ENCODE peak calls at places on chromosome 9, in five cellular contexts. I is right lobe of liver, B is foreskin keratinocyte, R is fibroblast of pulmonary artery, F is sigmoid colon. S is an unnamed sample.

GRCh38 chr9:101271102-101271501 is 113.7 kb downstream of the BAAT start:
- DNase-seq in I (no peak), B (no peak), R (no peak), F (no peak), S (no peak)

GRCh38 chr9:33817327-33818166 is 587 bp downstream of the UBE2R2 start:
- DNase-seq in I (no peak), B (peak), R (peak), F (peak), S (no peak)

GRCh38 chr9:99092643-99093491 is 12.0 kb upstream of the TGFBR1 start:
- DNase-seq in I (no peak), B (no peak), R (no peak), F (no peak), S (no peak)

GRCh38 chr9:112858625-112859147 is 32.0 kb downstream of the SLC46A2 start:
- DNase-seq in I (no peak), B (no peak), R (peak), F (no peak), S (no peak)

GRCh38 chr9:37538099-37538498 is 38.1 kb downstream of the FBXO10 start:
- DNase-seq in I (no peak), B (no peak), R (no peak), F (no peak), S (no peak)

GRCh38 chr9:137278061-137278912 is 761 bp downstream of the TOR4A start:
- DNase-seq in I (peak), B (no peak), R (peak), F (no peak), S (peak)

GRCh38 chr9:121776009-121776738 is 124.7 kb downstream of the DAB2IP start:
- DNase-seq in I (no peak), B (no peak), R (no peak), F (no peak), S (no peak)

GRCh38 chr9:128894764-128895163 is 12.8 kb downstream of the LRRC8A start:
- DNase-seq in I (no peak), B (no peak), R (no peak), F (no peak), S (no peak)

GRCh38 chr9:119839888-119840287 is 470.7 kb upstream of the BRINP1 start:
- DNase-seq in I (no peak), B (no peak), R (no peak), F (no peak), S (no peak)

GRCh38 chr9:37390759-37391158 is 31.7 kb upstream of the GRHPR start:
- DNase-seq in I (no peak), B (no peak), R (peak), F (no peak), S (peak)

GRCh38 chr9:83444110-83444509 is 94.1 kb downstream of the FRMD3 start:
- DNase-seq in I (no peak), B (no peak), R (peak), F (no peak), S (no peak)

GRCh38 chr9:89436963-89437625 is 60.8 kb downstream of the SEMA4D start:
- DNase-seq in I (peak), B (no peak), R (no peak), F (no peak), S (no peak)

GRCh38 chr9:75930193-75930592 is 39.7 kb downstream of the PCSK5 start:
- DNase-seq in I (no peak), B (no peak), R (no peak), F (no peak), S (no peak)

GRCh38 chr9:3525836-3526165 is at the start of gene RFX3:
- DNase-seq in I (peak), B (peak), R (peak), F (peak), S (peak)

GRCh38 chr9:107306308-107306707 is 23.2 kb downstream of the RAD23B start:
- DNase-seq in I (no peak), B (no peak), R (no peak), F (no peak), S (no peak)

GRCh38 chr9:18404482-18405029 is 69.4 kb upstream of the ADAMTSL1 start:
- DNase-seq in I (no peak), B (no peak), R (no peak), F (no peak), S (no peak)

GRCh38 chr9:93091453-93092081 is 4.5 kb upstream of the CARD19 start:
- DNase-seq in I (peak), B (peak), R (peak), F (peak), S (peak)

GRCh38 chr9:21174671-21175070 is 8.2 kb upstream of the IFNA21 start:
- DNase-seq in I (no peak), B (no peak), R (no peak), F (no peak), S (no peak)

GRCh38 chr9:74577956-74578355 is 80.8 kb downstream of the RORB start:
- DNase-seq in I (no peak), B (no peak), R (no peak), F (no peak), S (no peak)

GRCh38 chr9:2158729-2159128 is 143.6 kb downstream of the SMARCA2 start:
- DNase-seq in I (no peak), B (no peak), R (no peak), F (no peak), S (no peak)

GRCh38 chr9:117757566-117757965 is 53.4 kb downstream of the TLR4 start:
- DNase-seq in I (no peak), B (no peak), R (no peak), F (no peak), S (no peak)

GRCh38 chr9:128203024-128203841 is at the start of gene DNM1:
- DNase-seq in I (peak), B (no peak), R (peak), F (no peak), S (peak)

GRCh38 chr9:89421595-89421994 is 76.3 kb downstream of the SEMA4D start:
- DNase-seq in I (no peak), B (no peak), R (no peak), F (no peak), S (no peak)

GRCh38 chr9:13163287-13163686 is 116.2 kb downstream of the MPDZ start:
- DNase-seq in I (no peak), B (no peak), R (no peak), F (no peak), S (no peak)

GRCh38 chr9:76298497-76299144 is 95.6 kb downstream of the RFK start:
- DNase-seq in I (no peak), B (no peak), R (no peak), F (no peak), S (no peak)

GRCh38 chr9:31253800-31254762 is 1130.4 kb upstream of the ACO1 start:
- DNase-seq in I (no peak), B (no peak), R (no peak), F (no peak), S (no peak)

GRCh38 chr9:92029553-92029952 is 79.5 kb upstream of the ROR2 start:
- DNase-seq in I (no peak), B (no peak), R (no peak), F (no peak), S (no peak)

GRCh38 chr9:110189559-110190311 is 18.2 kb downstream of the C9orf152 start:
- DNase-seq in I (no peak), B (no peak), R (no peak), F (no peak), S (no peak)

GRCh38 chr9:130728721-130729120 is 35.1 kb downstream of the EXOSC2 start:
- DNase-seq in I (no peak), B (peak), R (peak), F (no peak), S (no peak)

GRCh38 chr9:101449071-101449721 is 13.6 kb upstream of the ALDOB start:
- DNase-seq in I (peak), B (peak), R (peak), F (peak), S (peak)

GRCh38 chr9:77374266-77374665 is 196.9 kb downstream of the VPS13A start:
- DNase-seq in I (no peak), B (no peak), R (peak), F (no peak), S (no peak)

GRCh38 chr9:79477955-79478751 is 93.6 kb upstream of the TLE4 start:
- DNase-seq in I (no peak), B (peak), R (peak), F (no peak), S (peak)
- TF ChIP-seq CTCF in I (no peak), B (peak), R (peak), F (no peak), S (no peak)

GRCh38 chr9:97475079-97475478 is 26.4 kb upstream of the TMOD1 start:
- DNase-seq in I (no peak), B (peak), R (no peak), F (no peak), S (no peak)

GRCh38 chr9:97468658-97469448 is 32.6 kb upstream of the TMOD1 start:
- DNase-seq in I (peak), B (no peak), R (peak), F (peak), S (peak)

GRCh38 chr9:97473717-97474116 is 27.7 kb upstream of the TMOD1 start:
- DNase-seq in I (no peak), B (no peak), R (no peak), F (no peak), S (no peak)

GRCh38 chr9:97474373-97474925 is 27.0 kb upstream of the TMOD1 start:
- DNase-seq in I (no peak), B (no peak), R (no peak), F (no peak), S (no peak)

GRCh38 chr9:97470076-97470475 is 31.4 kb upstream of the TMOD1 start:
- DNase-seq in I (no peak), B (no peak), R (no peak), F (no peak), S (no peak)
- TF ChIP-seq CTCF in I (peak), B (peak), R (peak), F (peak), S (no peak)

GRCh38 chr9:9718691-9719090 is 894.1 kb downstream of the PTPRD start:
- DNase-seq in I (no peak), B (no peak), R (no peak), F (no peak), S (no peak)
- TF ChIP-seq CTCF in I (no peak), B (no peak), R (no peak), F (no peak), S (no peak)

GRCh38 chr9:135086597-135087488 is 625 bp upstream of the OLFM1 start:
- DNase-seq in I (peak), B (no peak), R (no peak), F (no peak), S (peak)

GRCh38 chr9:135084262-135084661 is 3.2 kb upstream of the OLFM1 start:
- DNase-seq in I (no peak), B (no peak), R (no peak), F (no peak), S (no peak)

GRCh38 chr9:135084881-135085760 is 2.3 kb upstream of the OLFM1 start:
- DNase-seq in I (no peak), B (no peak), R (no peak), F (no peak), S (no peak)

GRCh38 chr9:135087489-135087791 is at the start of gene OLFM1:
- DNase-seq in I (peak), B (no peak), R (peak), F (peak), S (peak)

GRCh38 chr9:135085830-135086546 is 1.5 kb upstream of the OLFM1 start:
- DNase-seq in I (peak), B (peak), R (peak), F (peak), S (peak)
- TF ChIP-seq CTCF in I (peak), B (peak), R (peak), F (peak), S (peak)

GRCh38 chr9:87725356-87725899 is 491 bp upstream of the CTSL start:
- DNase-seq in I (no peak), B (no peak), R (peak), F (peak), S (no peak)

GRCh38 chr9:87722393-87722792 is 3.5 kb upstream of the CTSL start:
- DNase-seq in I (no peak), B (no peak), R (no peak), F (no peak), S (no peak)

GRCh38 chr9:87725900-87726709 is at the start of gene CTSL:
- DNase-seq in I (peak), B (peak), R (peak), F (peak), S (peak)
- TF ChIP-seq CTCF in I (peak), B (peak), R (peak), F (peak), S (no peak)

GRCh38 chr9:6007770-6008168 is 7.7 kb downstream of the RANBP6 start:
- DNase-seq in I (peak), B (peak), R (peak), F (peak), S (peak)

GRCh38 chr9:6008169-6008979 is 7.0 kb downstream of the RANBP6 start:
- DNase-seq in I (peak), B (peak), R (peak), F (peak), S (peak)

DNA sequence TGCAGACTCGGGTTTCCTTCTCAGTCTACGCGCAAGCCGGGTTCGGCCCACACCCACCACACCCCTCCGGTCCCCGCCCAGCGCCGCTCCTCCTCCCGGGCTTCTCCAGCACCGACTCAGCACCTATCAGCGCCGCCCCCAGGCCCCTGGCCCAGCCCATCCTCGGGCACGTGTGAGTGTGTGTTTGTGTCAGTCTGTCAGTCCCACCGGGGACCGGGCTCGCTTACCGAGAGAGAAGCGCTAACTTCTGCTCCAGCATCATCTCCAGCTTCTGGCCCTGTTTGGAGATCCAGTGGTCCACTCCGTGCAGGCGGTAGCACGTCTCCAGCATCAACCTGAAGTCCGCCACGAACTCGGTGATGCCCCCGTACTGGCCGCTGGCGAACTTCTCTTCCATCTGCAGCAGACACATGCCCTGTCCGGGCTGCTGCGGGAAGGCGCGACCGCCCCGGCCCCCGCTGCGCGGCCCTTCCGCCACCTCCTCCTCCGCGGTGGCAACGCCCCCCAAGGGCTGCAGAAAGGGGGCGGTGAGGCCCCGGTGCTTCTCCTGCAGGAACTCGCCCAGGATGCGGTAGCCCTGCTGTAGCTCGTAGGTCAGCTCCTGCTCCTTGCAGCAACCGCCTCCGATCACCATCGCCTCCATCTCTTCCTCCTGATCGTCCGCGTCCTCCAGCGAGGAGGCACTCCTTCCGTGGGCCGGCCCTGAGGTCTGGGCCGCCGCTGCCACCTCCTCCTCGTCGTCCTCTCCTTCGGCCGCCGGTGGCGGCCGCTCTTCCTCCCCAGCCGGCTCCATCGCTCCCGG is 8.3 kb downstream of the RANBP6 start:
- DNase-seq in I (peak), B (peak), R (peak), F (peak), S (peak)
- TF ChIP-seq CTCF in I (no peak), B (no peak), R (no peak), F (no peak), S (no peak)